ENCODE peak calls at places on chromosomes 11 and 22, in five cellular contexts. B, U, Y, C and L are unnamed samples. For H3K27me3, the result is how much of the 10 kb centered on the place peaks cover.

GRCh38 chr11:120432056-120433018 is 79.2 kb upstream of the GRIK4 start:
- DNase-seq in Y (no peak), B (no peak), C (no peak), U (peak), L (peak)

GRCh38 chr11:114847599-114847998 is 169.3 kb downstream of the NXPE2 start:
- DNase-seq in Y (no peak), U (no peak), C (no peak), B (no peak), L (no peak)

GRCh38 chr22:48882636-48883200 is 945.0 kb downstream of the BRD1 start:
- DNase-seq in B (no peak), C (no peak), U (no peak), Y (no peak), L (no peak)

GRCh38 chr22:32536352-32536751 is 61.7 kb downstream of the FBXO7 start:
- DNase-seq in C (no peak), Y (no peak), B (no peak), U (no peak), L (no peak)

GRCh38 chr22:32969502-32969901 is 88.7 kb downstream of the SYN3 start:
- DNase-seq in U (no peak), B (no peak), C (no peak), Y (no peak), L (no peak)

GRCh38 chr22:45142376-45142775 is 21.3 kb upstream of the NUP50 start:
- DNase-seq in C (no peak), U (no peak), B (no peak), Y (no peak), L (no peak)

GRCh38 chr11:73931039-73931645 is 19.7 kb upstream of the DNAJB13 start:
- DNase-seq in C (no peak), B (no peak), U (peak), Y (peak), L (no peak)

GRCh38 chr22:47858773-47859306 is 1096.4 kb downstream of the TBC1D22A start:
- DNase-seq in C (no peak), Y (no peak), U (no peak), B (no peak), L (no peak)

GRCh38 chr22:45925811-45926351 is 51.1 kb downstream of the WNT7B start:
- DNase-seq in B (no peak), Y (no peak), C (no peak), U (peak), L (no peak)

GRCh38 chr11:39724404-39724803 is 1735.0 kb downstream of the LRRC4C start:
- DNase-seq in U (no peak), Y (no peak), B (no peak), C (no peak), L (no peak)

GRCh38 chr22:46661221-46661851 is 41.1 kb downstream of the GRAMD4 start:
- DNase-seq in C (no peak), B (no peak), Y (no peak), U (peak), L (no peak)

GRCh38 chr11:47886096-47886495 is 37.9 kb upstream of the NUP160 start:
- DNase-seq in B (no peak), U (peak), C (no peak), Y (no peak), L (no peak)

GRCh38 chr11:12269104-12269441 is 108.3 kb upstream of the PARVA start:
- DNase-seq in U (peak), C (no peak), B (no peak), Y (peak), L (no peak)

GRCh38 chr11:126718319-126718718 is 282.3 kb downstream of the KIRREL3 start:
- DNase-seq in U (no peak), C (no peak), B (no peak), Y (no peak), L (no peak)

GRCh38 chr11:32088117-32088941 is 2.5 kb upstream of the RCN1 start:
- DNase-seq in U (peak), B (no peak), Y (peak), C (peak), L (no peak)

GRCh38 chr11:35173011-35173511 is 34.1 kb downstream of the CD44 start:
- DNase-seq in U (no peak), Y (peak), B (no peak), C (no peak), L (no peak)

GRCh38 chr11:59754859-59755700 is at the start of gene STX3:
- DNase-seq in U (peak), Y (peak), B (peak), C (peak), L (no peak)

GRCh38 chr11:353315-353857 is 15.9 kb upstream of the B4GALNT4 start:
- DNase-seq in Y (peak), C (peak), U (peak), B (peak), L (peak)

GRCh38 chr11:118622376-118623290 is 15.2 kb downstream of the PHLDB1 start:
- DNase-seq in Y (no peak), C (no peak), B (peak), U (peak), L (no peak)
- H3K4me3 ChIP-seq in Y (no peak), C (no peak), B (peak), U (peak), L (peak)

GRCh38 chr11:45710561-45710960 is 45.1 kb upstream of the CHST1 start:
- DNase-seq in C (no peak), Y (no peak), B (no peak), U (no peak), L (no peak)
- H3K27me3 ChIP-seq in C (under half), Y (under half), B (under half), U (under half), L (under half)

GRCh38 chr22:40107756-40108437 is 69.8 kb upstream of the TNRC6B start:
- DNase-seq in C (no peak), B (no peak), U (peak), Y (peak), L (peak)
- H3K4me3 ChIP-seq in C (no peak), B (peak), U (no peak), Y (peak), L (peak)

DNA sequence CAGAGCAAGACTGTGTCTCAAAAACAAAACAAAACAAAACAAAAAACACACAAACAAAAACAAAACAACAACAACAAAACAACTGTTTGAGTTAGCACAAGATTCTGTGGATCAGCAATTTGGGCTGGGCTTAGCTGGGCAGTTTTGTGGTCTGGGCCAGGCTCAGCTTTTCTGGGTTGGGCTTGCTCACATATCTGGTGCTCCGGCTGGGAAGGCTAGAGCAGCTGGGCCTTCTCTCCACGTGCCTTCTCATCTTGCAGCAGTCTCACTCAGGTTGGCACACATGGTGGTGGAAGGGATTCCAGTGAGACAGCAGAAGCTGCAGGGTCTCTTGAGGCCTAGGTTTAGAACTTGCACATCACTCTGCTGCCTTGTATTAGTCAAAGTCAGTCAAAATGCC is 35.7 kb downstream of the EIF3F start:
- DNase-seq in Y (no peak), C (no peak), B (no peak), U (no peak), L (no peak)
- H3K27me3 ChIP-seq in Y (under half), C (under half), B (under half), U (under half), L (under half)

GRCh38 chr11:118911113-118911879 is 14.4 kb downstream of the BCL9L start:
- DNase-seq in Y (no peak), C (no peak), U (peak), B (no peak), L (no peak)
- H3K4me3 ChIP-seq in Y (peak), C (peak), U (peak), B (peak), L (peak)

DNA sequence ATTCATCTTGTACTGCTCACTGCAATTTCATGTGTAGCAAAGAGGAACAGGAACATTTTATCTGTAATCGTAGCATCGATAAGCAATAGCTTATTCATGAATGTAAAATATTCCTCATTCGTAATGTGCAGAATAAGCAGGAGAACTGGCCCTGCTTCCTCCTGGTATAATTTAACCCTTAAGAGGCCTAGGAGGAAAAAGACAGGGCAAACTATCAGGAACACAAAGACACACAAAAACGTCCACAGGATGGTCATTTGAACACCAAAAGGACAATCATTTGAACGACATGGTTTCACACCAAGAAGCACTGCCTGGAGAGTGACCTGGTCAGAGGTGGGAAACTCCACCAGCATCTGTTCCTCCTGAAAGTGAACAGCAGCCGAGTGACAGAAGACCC is 63.9 kb downstream of the AHNAK start:
- DNase-seq in Y (no peak), C (no peak), B (no peak), U (no peak), L (no peak)
- H3K27me3 ChIP-seq in Y (under half), C (under half), B (under half), U (under half), L (under half)